ENCODE peak calls at places on chromosomes 11 and 22, in seven cellular contexts. D is PC-3, N is ACHN, A is colonic mucosa, R is myocyte, F is H7, K is HEK293T. M is an unnamed sample.

GRCh38 chr22:36756746-36757607 is 18.9 kb downstream of the IFT27 start:
- DNase-seq in F (peak), D (no peak), K (no peak), N (no peak), A (no peak), R (no peak), M (no peak)

GRCh38 chr11:40841231-40841630 is 618.2 kb downstream of the LRRC4C start:
- DNase-seq in A (no peak), R (no peak), N (no peak), K (no peak), F (no peak), D (no peak), M (no peak)

GRCh38 chr22:19357270-19358105 is 66.0 kb upstream of the CLTCL1 start:
- DNase-seq in R (no peak), D (peak), N (no peak), A (no peak), K (peak), F (no peak), M (no peak)

GRCh38 chr11:131618203-131618602 is 247.8 kb downstream of the NTM start:
- DNase-seq in A (no peak), N (no peak), F (no peak), K (no peak), R (peak), D (no peak), M (no peak)

GRCh38 chr22:27213766-27214581 is 556.6 kb downstream of the MIAT start:
- DNase-seq in D (no peak), A (peak), R (no peak), F (no peak), K (no peak), N (no peak), M (no peak)

GRCh38 chr11:57493507-57494503 is 21.7 kb downstream of the SLC43A1 start:
- DNase-seq in N (peak), R (no peak), D (peak), K (peak), F (peak), A (peak), M (peak)

GRCh38 chr11:65952052-65952521 is 6.8 kb downstream of the TSGA10IP start:
- DNase-seq in A (no peak), K (no peak), F (no peak), R (no peak), N (no peak), D (no peak), M (no peak)

GRCh38 chr11:125227151-125227550 is 62.6 kb downstream of the PKNOX2 start:
- DNase-seq in K (no peak), N (no peak), F (no peak), D (no peak), A (no peak), R (no peak), M (no peak)

GRCh38 chr11:134655189-134655937 is 243.3 kb upstream of the B3GAT1 start:
- DNase-seq in R (no peak), D (no peak), F (no peak), K (no peak), N (no peak), A (peak), M (no peak)

GRCh38 chr11:78647986-78648875 is 73.6 kb upstream of the NARS2 start:
- DNase-seq in F (peak), R (no peak), A (no peak), K (peak), N (no peak), D (no peak), M (no peak)

GRCh38 chr22:38513063-38513462 is 7.0 kb upstream of the DDX17 start:
- DNase-seq in D (peak), A (no peak), N (no peak), F (peak), R (no peak), K (peak), M (peak)

GRCh38 chr11:14042686-14043440 is 80.3 kb downstream of the SPON1 start:
- DNase-seq in R (no peak), D (no peak), F (no peak), N (no peak), A (no peak), K (no peak), M (no peak)

GRCh38 chr22:46829140-46829891 is 66.9 kb downstream of the TBC1D22A start:
- DNase-seq in R (peak), K (no peak), A (no peak), F (peak), D (peak), N (peak), M (no peak)

GRCh38 chr22:38792833-38793232 is 1.1 kb downstream of the DNAL4 start:
- DNase-seq in F (no peak), K (no peak), R (no peak), D (peak), A (no peak), N (no peak), M (no peak)

GRCh38 chr11:17578958-17579357 is 31.9 kb downstream of the OTOG start:
- DNase-seq in K (no peak), N (no peak), A (no peak), R (peak), D (no peak), F (no peak), M (no peak)

GRCh38 chr11:63490551-63491239 is at the start of gene PLAAT5:
- DNase-seq in K (no peak), A (peak), R (no peak), D (no peak), N (no peak), F (peak), M (no peak)

GRCh38 chr11:67056640-67057409 is at the start of gene RHOD:
- DNase-seq in D (peak), A (peak), F (peak), K (no peak), N (peak), R (no peak), M (no peak)

GRCh38 chr11:34427171-34427805 is 11.4 kb upstream of the CAT start:
- DNase-seq in N (peak), K (peak), F (no peak), D (peak), A (no peak), R (peak), M (no peak)

GRCh38 chr22:46055176-46055850 is 78.4 kb upstream of the WNT7B start:
- DNase-seq in K (no peak), A (peak), F (no peak), R (peak), N (no peak), D (peak), M (no peak)

GRCh38 chr11:66421492-66422205 is 814 bp downstream of the NPAS4 start:
- DNase-seq in R (peak), A (peak), F (peak), D (peak), K (peak), N (peak), M (peak)

GRCh38 chr22:49019737-49020136 is 807.9 kb downstream of the BRD1 start:
- DNase-seq in N (no peak), A (no peak), D (no peak), F (peak), R (no peak), K (no peak), M (no peak)

GRCh38 chr22:31947296-31947695 is 3.0 kb downstream of the YWHAH start:
- DNase-seq in N (no peak), K (no peak), A (peak), F (no peak), R (peak), D (no peak), M (no peak)

GRCh38 chr11:444397-445144 is 2.8 kb upstream of the ANO9 start:
- DNase-seq in K (no peak), R (peak), A (peak), F (no peak), D (peak), N (peak), M (no peak)

GRCh38 chr11:15852179-15852578 is 504.2 kb downstream of the SOX6 start:
- DNase-seq in N (peak), F (peak), A (no peak), D (peak), K (peak), R (no peak), M (no peak)

GRCh38 chr22:39318507-39319283 is 728 bp downstream of the RPL3 start:
- DNase-seq in K (no peak), D (no peak), N (no peak), F (peak), R (peak), A (no peak), M (no peak)

GRCh38 chr11:94297967-94298576 is 6.3 kb upstream of the IZUMO1R start:
- DNase-seq in A (no peak), R (no peak), D (peak), F (no peak), K (no peak), N (no peak), M (no peak)

GRCh38 chr11:63518548-63518947 is 12.7 kb downstream of the LGALS12 start:
- DNase-seq in N (no peak), K (no peak), R (peak), A (no peak), D (peak), F (no peak), M (no peak)

GRCh38 chr11:19237381-19237780 is 3.4 kb downstream of the E2F8 start:
- DNase-seq in F (no peak), N (no peak), A (no peak), K (no peak), D (no peak), R (peak), M (no peak)

GRCh38 chr11:105489431-105489830 is 120.4 kb upstream of the GRIA4 start:
- DNase-seq in F (no peak), D (no peak), A (no peak), K (no peak), R (peak), N (no peak), M (no peak)

GRCh38 chr22:30250713-30251267 is 4.2 kb upstream of the LIF start:
- DNase-seq in A (no peak), F (peak), K (no peak), R (peak), D (peak), N (peak), M (no peak)

GRCh38 chr11:104525416-104525815 is 361.5 kb upstream of the PDGFD start:
- DNase-seq in R (no peak), N (no peak), F (no peak), D (no peak), K (no peak), A (no peak), M (no peak)

GRCh38 chr22:27311666-27312566 is 489.6 kb downstream of the MN1 start:
- DNase-seq in A (peak), N (no peak), D (no peak), R (no peak), K (no peak), F (peak), M (no peak)

GRCh38 chr11:57800444-57801184 is 39.0 kb downstream of the CTNND1 start:
- DNase-seq in A (peak), R (peak), K (peak), N (peak), D (peak), F (peak), M (no peak)

GRCh38 chr11:119691020-119691666 is 37.9 kb downstream of the NECTIN1 start:
- DNase-seq in D (no peak), F (no peak), R (no peak), K (no peak), A (no peak), N (no peak), M (no peak)

GRCh38 chr11:1740786-1741530 is 9.4 kb downstream of the IFITM10 start:
- DNase-seq in N (no peak), F (no peak), D (no peak), K (no peak), R (no peak), A (no peak), M (no peak)

GRCh38 chr22:43110444-43110926 is at the start of gene BIK:
- DNase-seq in D (peak), R (peak), N (peak), A (peak), F (peak), K (peak), M (peak)